ENCODE peak calls at places on chromosomes 4 and X, in ten cellular contexts. One of them, this sample, is unnamed.

GRCh38 chr4:3177905-3178304 is 71.1 kb upstream of the MSANTD1 start:
- DNase-seq in stimulated activated effector memory CD8-positive, alpha-beta T cell treated with anti-CD3 and anti-CD28 coated beads, Interleukin-12 subunit alpha, Interleukin-12 subunit beta, amount 100 ng/mL, for 72 hours: no peak
- DNase-seq in MG63: no peak
- DNase-seq in head of caudate nucleus: no peak
- DNase-seq in M059J: no peak
- DNase-seq in KBM-7: no peak
- DNase-seq in left lung: no peak
- DNase-seq in posterior vena cava: peak
- DNase-seq in ecto neural progenitor cell: no peak
- DNase-seq in astrocyte of the spinal cord: no peak
- DNase-seq in this sample: no peak

GRCh38 chr4:3284734-3285557 is 7.9 kb upstream of the RGS12 start:
- DNase-seq in astrocyte of the spinal cord: no peak
- DNase-seq in M059J: no peak
- DNase-seq in KBM-7: no peak
- DNase-seq in left lung: no peak
- DNase-seq in head of caudate nucleus: no peak
- DNase-seq in stimulated activated effector memory CD8-positive, alpha-beta T cell treated with anti-CD3 and anti-CD28 coated beads, Interleukin-12 subunit alpha, Interleukin-12 subunit beta, amount 100 ng/mL, for 72 hours: no peak
- DNase-seq in ecto neural progenitor cell: no peak
- DNase-seq in MG63: no peak
- DNase-seq in posterior vena cava: peak
- DNase-seq in this sample: no peak

GRCh38 chr4:52659722-52660261 is 691 bp upstream of the USP46 start:
- DNase-seq in left lung: peak
- DNase-seq in M059J: no peak
- DNase-seq in KBM-7: peak
- DNase-seq in astrocyte of the spinal cord: peak
- DNase-seq in stimulated activated effector memory CD8-positive, alpha-beta T cell treated with anti-CD3 and anti-CD28 coated beads, Interleukin-12 subunit alpha, Interleukin-12 subunit beta, amount 100 ng/mL, for 72 hours: peak
- DNase-seq in posterior vena cava: peak
- DNase-seq in ecto neural progenitor cell: peak
- DNase-seq in head of caudate nucleus: peak
- DNase-seq in MG63: peak
- DNase-seq in this sample: no peak

GRCh38 chr4:185307136-185307950 is 88.4 kb downstream of the LRP2BP start:
- DNase-seq in M059J: peak
- DNase-seq in MG63: no peak
- DNase-seq in astrocyte of the spinal cord: no peak
- DNase-seq in KBM-7: no peak
- DNase-seq in posterior vena cava: no peak
- DNase-seq in stimulated activated effector memory CD8-positive, alpha-beta T cell treated with anti-CD3 and anti-CD28 coated beads, Interleukin-12 subunit alpha, Interleukin-12 subunit beta, amount 100 ng/mL, for 72 hours: no peak
- DNase-seq in head of caudate nucleus: no peak
- DNase-seq in left lung: no peak
- DNase-seq in ecto neural progenitor cell: no peak
- DNase-seq in this sample: no peak

GRCh38 chrX:84046403-84046984 is 141.5 kb downstream of the RPS6KA6 start:
- DNase-seq in KBM-7: peak
- DNase-seq in astrocyte of the spinal cord: peak
- DNase-seq in posterior vena cava: no peak
- DNase-seq in ecto neural progenitor cell: no peak
- DNase-seq in stimulated activated effector memory CD8-positive, alpha-beta T cell treated with anti-CD3 and anti-CD28 coated beads, Interleukin-12 subunit alpha, Interleukin-12 subunit beta, amount 100 ng/mL, for 72 hours: no peak
- DNase-seq in left lung: no peak
- DNase-seq in MG63: no peak
- DNase-seq in head of caudate nucleus: no peak
- DNase-seq in M059J: peak
- DNase-seq in this sample: peak

GRCh38 chrX:70030242-70030823 is 19.4 kb downstream of the AWAT2 start:
- DNase-seq in stimulated activated effector memory CD8-positive, alpha-beta T cell treated with anti-CD3 and anti-CD28 coated beads, Interleukin-12 subunit alpha, Interleukin-12 subunit beta, amount 100 ng/mL, for 72 hours: peak
- DNase-seq in M059J: peak
- DNase-seq in head of caudate nucleus: peak
- DNase-seq in posterior vena cava: no peak
- DNase-seq in left lung: no peak
- DNase-seq in astrocyte of the spinal cord: peak
- DNase-seq in ecto neural progenitor cell: peak
- DNase-seq in MG63: no peak
- DNase-seq in KBM-7: peak
- DNase-seq in this sample: no peak

GRCh38 chr4:168374772-168375523 is 56.4 kb upstream of the DDX60 start:
- DNase-seq in left lung: no peak
- DNase-seq in stimulated activated effector memory CD8-positive, alpha-beta T cell treated with anti-CD3 and anti-CD28 coated beads, Interleukin-12 subunit alpha, Interleukin-12 subunit beta, amount 100 ng/mL, for 72 hours: no peak
- DNase-seq in MG63: no peak
- DNase-seq in M059J: no peak
- DNase-seq in ecto neural progenitor cell: no peak
- DNase-seq in posterior vena cava: no peak
- DNase-seq in KBM-7: no peak
- DNase-seq in head of caudate nucleus: no peak
- DNase-seq in astrocyte of the spinal cord: no peak
- DNase-seq in this sample: no peak

GRCh38 chr4:21769404-21770147 is 179.0 kb downstream of the KCNIP4 start:
- DNase-seq in head of caudate nucleus: no peak
- DNase-seq in astrocyte of the spinal cord: peak
- DNase-seq in ecto neural progenitor cell: no peak
- DNase-seq in posterior vena cava: no peak
- DNase-seq in MG63: no peak
- DNase-seq in stimulated activated effector memory CD8-positive, alpha-beta T cell treated with anti-CD3 and anti-CD28 coated beads, Interleukin-12 subunit alpha, Interleukin-12 subunit beta, amount 100 ng/mL, for 72 hours: no peak
- DNase-seq in KBM-7: peak
- DNase-seq in M059J: peak
- DNase-seq in left lung: no peak
- DNase-seq in this sample: no peak

GRCh38 chrX:132266583-132267355 is 47.5 kb upstream of the RAP2C start:
- DNase-seq in astrocyte of the spinal cord: peak
- DNase-seq in ecto neural progenitor cell: no peak
- DNase-seq in posterior vena cava: no peak
- DNase-seq in head of caudate nucleus: no peak
- DNase-seq in KBM-7: no peak
- DNase-seq in MG63: no peak
- DNase-seq in left lung: no peak
- DNase-seq in stimulated activated effector memory CD8-positive, alpha-beta T cell treated with anti-CD3 and anti-CD28 coated beads, Interleukin-12 subunit alpha, Interleukin-12 subunit beta, amount 100 ng/mL, for 72 hours: no peak
- DNase-seq in M059J: no peak
- DNase-seq in this sample: no peak

GRCh38 chr4:173499568-173500535 is 30.2 kb downstream of the HAND2 start:
- DNase-seq in left lung: no peak
- DNase-seq in M059J: no peak
- DNase-seq in posterior vena cava: no peak
- DNase-seq in stimulated activated effector memory CD8-positive, alpha-beta T cell treated with anti-CD3 and anti-CD28 coated beads, Interleukin-12 subunit alpha, Interleukin-12 subunit beta, amount 100 ng/mL, for 72 hours: peak
- DNase-seq in ecto neural progenitor cell: no peak
- DNase-seq in head of caudate nucleus: no peak
- DNase-seq in astrocyte of the spinal cord: no peak
- DNase-seq in KBM-7: no peak
- DNase-seq in MG63: no peak
- DNase-seq in this sample: no peak

GRCh38 chr4:181685911-181686310 is 557.3 kb upstream of the TENM3 start:
- DNase-seq in left lung: no peak
- DNase-seq in MG63: peak
- DNase-seq in astrocyte of the spinal cord: peak
- DNase-seq in M059J: peak
- DNase-seq in posterior vena cava: no peak
- DNase-seq in stimulated activated effector memory CD8-positive, alpha-beta T cell treated with anti-CD3 and anti-CD28 coated beads, Interleukin-12 subunit alpha, Interleukin-12 subunit beta, amount 100 ng/mL, for 72 hours: no peak
- DNase-seq in KBM-7: no peak
- DNase-seq in head of caudate nucleus: no peak
- DNase-seq in ecto neural progenitor cell: no peak
- DNase-seq in this sample: no peak

GRCh38 chrX:150848914-150849365 is 49.5 kb downstream of the CD99L2 start:
- DNase-seq in MG63: no peak
- DNase-seq in posterior vena cava: no peak
- DNase-seq in M059J: no peak
- DNase-seq in KBM-7: peak
- DNase-seq in astrocyte of the spinal cord: peak
- DNase-seq in left lung: peak
- DNase-seq in head of caudate nucleus: no peak
- DNase-seq in ecto neural progenitor cell: no peak
- DNase-seq in stimulated activated effector memory CD8-positive, alpha-beta T cell treated with anti-CD3 and anti-CD28 coated beads, Interleukin-12 subunit alpha, Interleukin-12 subunit beta, amount 100 ng/mL, for 72 hours: peak
- DNase-seq in this sample: no peak

GRCh38 chrX:38800981-38801845 is at the start of gene MID1IP1:
- DNase-seq in astrocyte of the spinal cord: peak
- DNase-seq in ecto neural progenitor cell: peak
- DNase-seq in stimulated activated effector memory CD8-positive, alpha-beta T cell treated with anti-CD3 and anti-CD28 coated beads, Interleukin-12 subunit alpha, Interleukin-12 subunit beta, amount 100 ng/mL, for 72 hours: peak
- DNase-seq in left lung: peak
- DNase-seq in head of caudate nucleus: peak
- DNase-seq in MG63: no peak
- DNase-seq in KBM-7: peak
- DNase-seq in M059J: peak
- DNase-seq in posterior vena cava: peak
- DNase-seq in this sample: no peak

GRCh38 chr4:5784960-5785611 is 74.1 kb downstream of the EVC start:
- DNase-seq in posterior vena cava: peak
- DNase-seq in head of caudate nucleus: peak
- DNase-seq in M059J: no peak
- DNase-seq in astrocyte of the spinal cord: no peak
- DNase-seq in KBM-7: no peak
- DNase-seq in left lung: no peak
- DNase-seq in ecto neural progenitor cell: peak
- DNase-seq in MG63: no peak
- DNase-seq in stimulated activated effector memory CD8-positive, alpha-beta T cell treated with anti-CD3 and anti-CD28 coated beads, Interleukin-12 subunit alpha, Interleukin-12 subunit beta, amount 100 ng/mL, for 72 hours: peak
- DNase-seq in this sample: no peak

GRCh38 chr4:159823743-159824142 is 720.9 kb downstream of the RAPGEF2 start:
- DNase-seq in posterior vena cava: no peak
- DNase-seq in head of caudate nucleus: no peak
- DNase-seq in stimulated activated effector memory CD8-positive, alpha-beta T cell treated with anti-CD3 and anti-CD28 coated beads, Interleukin-12 subunit alpha, Interleukin-12 subunit beta, amount 100 ng/mL, for 72 hours: no peak
- DNase-seq in left lung: no peak
- DNase-seq in astrocyte of the spinal cord: peak
- DNase-seq in KBM-7: no peak
- DNase-seq in ecto neural progenitor cell: no peak
- DNase-seq in MG63: no peak
- DNase-seq in M059J: peak
- DNase-seq in this sample: no peak

GRCh38 chr4:114383055-114383454 is 215.6 kb upstream of the UGT8 start:
- DNase-seq in ecto neural progenitor cell: no peak
- DNase-seq in left lung: no peak
- DNase-seq in stimulated activated effector memory CD8-positive, alpha-beta T cell treated with anti-CD3 and anti-CD28 coated beads, Interleukin-12 subunit alpha, Interleukin-12 subunit beta, amount 100 ng/mL, for 72 hours: no peak
- DNase-seq in MG63: no peak
- DNase-seq in M059J: no peak
- DNase-seq in astrocyte of the spinal cord: no peak
- DNase-seq in posterior vena cava: no peak
- DNase-seq in head of caudate nucleus: no peak
- DNase-seq in KBM-7: no peak
- DNase-seq in this sample: no peak

GRCh38 chr4:15684498-15684897 is 2.9 kb downstream of the FAM200B start:
- DNase-seq in astrocyte of the spinal cord: no peak
- DNase-seq in posterior vena cava: no peak
- DNase-seq in left lung: no peak
- DNase-seq in head of caudate nucleus: no peak
- DNase-seq in MG63: no peak
- DNase-seq in M059J: no peak
- DNase-seq in ecto neural progenitor cell: no peak
- DNase-seq in stimulated activated effector memory CD8-positive, alpha-beta T cell treated with anti-CD3 and anti-CD28 coated beads, Interleukin-12 subunit alpha, Interleukin-12 subunit beta, amount 100 ng/mL, for 72 hours: no peak
- DNase-seq in KBM-7: no peak
- DNase-seq in this sample: no peak

GRCh38 chr4:124459196-124459921 is 253.2 kb downstream of the ANKRD50 start:
- DNase-seq in head of caudate nucleus: no peak
- DNase-seq in KBM-7: no peak
- DNase-seq in left lung: no peak
- DNase-seq in ecto neural progenitor cell: no peak
- DNase-seq in MG63: no peak
- DNase-seq in posterior vena cava: no peak
- DNase-seq in astrocyte of the spinal cord: no peak
- DNase-seq in stimulated activated effector memory CD8-positive, alpha-beta T cell treated with anti-CD3 and anti-CD28 coated beads, Interleukin-12 subunit alpha, Interleukin-12 subunit beta, amount 100 ng/mL, for 72 hours: no peak
- DNase-seq in M059J: no peak
- DNase-seq in this sample: no peak

GRCh38 chr4:67160409-67160808 is 384.9 kb downstream of the CENPC start:
- DNase-seq in MG63: no peak
- DNase-seq in left lung: no peak
- DNase-seq in posterior vena cava: no peak
- DNase-seq in M059J: peak
- DNase-seq in stimulated activated effector memory CD8-positive, alpha-beta T cell treated with anti-CD3 and anti-CD28 coated beads, Interleukin-12 subunit alpha, Interleukin-12 subunit beta, amount 100 ng/mL, for 72 hours: no peak
- DNase-seq in KBM-7: peak
- DNase-seq in astrocyte of the spinal cord: no peak
- DNase-seq in head of caudate nucleus: no peak
- DNase-seq in ecto neural progenitor cell: no peak
- DNase-seq in this sample: no peak

GRCh38 chrX:46165411-46165810 is 379.8 kb downstream of the ZNF674 start:
- DNase-seq in posterior vena cava: no peak
- DNase-seq in M059J: peak
- DNase-seq in MG63: peak
- DNase-seq in ecto neural progenitor cell: no peak
- DNase-seq in left lung: no peak
- DNase-seq in head of caudate nucleus: no peak
- DNase-seq in KBM-7: no peak
- DNase-seq in astrocyte of the spinal cord: peak
- DNase-seq in stimulated activated effector memory CD8-positive, alpha-beta T cell treated with anti-CD3 and anti-CD28 coated beads, Interleukin-12 subunit alpha, Interleukin-12 subunit beta, amount 100 ng/mL, for 72 hours: no peak
- DNase-seq in this sample: no peak

GRCh38 chr4:119733431-119733830 is 104.8 kb upstream of the PDE5A start:
- DNase-seq in head of caudate nucleus: no peak
- DNase-seq in left lung: no peak
- DNase-seq in posterior vena cava: no peak
- DNase-seq in M059J: peak
- DNase-seq in MG63: no peak
- DNase-seq in ecto neural progenitor cell: no peak
- DNase-seq in stimulated activated effector memory CD8-positive, alpha-beta T cell treated with anti-CD3 and anti-CD28 coated beads, Interleukin-12 subunit alpha, Interleukin-12 subunit beta, amount 100 ng/mL, for 72 hours: no peak
- DNase-seq in astrocyte of the spinal cord: peak
- DNase-seq in KBM-7: no peak
- DNase-seq in this sample: no peak

GRCh38 chr4:75429208-75429607 is 85.0 kb downstream of the RCHY1 start:
- DNase-seq in M059J: no peak
- DNase-seq in posterior vena cava: no peak
- DNase-seq in MG63: no peak
- DNase-seq in head of caudate nucleus: no peak
- DNase-seq in KBM-7: no peak
- DNase-seq in astrocyte of the spinal cord: no peak
- DNase-seq in left lung: no peak
- DNase-seq in stimulated activated effector memory CD8-positive, alpha-beta T cell treated with anti-CD3 and anti-CD28 coated beads, Interleukin-12 subunit alpha, Interleukin-12 subunit beta, amount 100 ng/mL, for 72 hours: no peak
- DNase-seq in ecto neural progenitor cell: no peak
- DNase-seq in this sample: no peak

GRCh38 chrX:45267007-45267406 is 66.3 kb upstream of the DIPK2B start:
- DNase-seq in posterior vena cava: no peak
- DNase-seq in ecto neural progenitor cell: no peak
- DNase-seq in left lung: no peak
- DNase-seq in stimulated activated effector memory CD8-positive, alpha-beta T cell treated with anti-CD3 and anti-CD28 coated beads, Interleukin-12 subunit alpha, Interleukin-12 subunit beta, amount 100 ng/mL, for 72 hours: no peak
- DNase-seq in MG63: no peak
- DNase-seq in head of caudate nucleus: no peak
- DNase-seq in KBM-7: no peak
- DNase-seq in M059J: no peak
- DNase-seq in astrocyte of the spinal cord: no peak
- DNase-seq in this sample: no peak